ENCODE peak calls at places on chromosomes 1 and 21, in nine cellular contexts. E is right atrium auricular region, L is astrocyte of the spinal cord, K is bronchial epithelial cell, P is fibroblast of lung, H is ovary, W is AG04449, O is pancreas, U is mucosa of descending colon. Y is an unnamed sample.

GRCh38 chr1:6037338-6037762 is 8.3 kb upstream of the KCNAB2 start:
- DNase-seq in E (no peak), L (peak), K (no peak), P (no peak), H (no peak), W (peak), O (no peak), U (no peak), Y (peak)

GRCh38 chr1:193794239-193794638 is 607.8 kb upstream of the B3GALT2 start:
- DNase-seq in E (no peak), L (peak), K (no peak), P (peak), H (no peak), W (no peak), O (no peak), U (no peak), Y (no peak)

GRCh38 chr21:27519357-27519756 is 552.5 kb upstream of the ADAMTS5 start:
- DNase-seq in E (no peak), L (peak), K (peak), P (peak), H (no peak), W (peak), O (no peak), U (no peak), Y (peak)

GRCh38 chr1:169762699-169763098 is 28.8 kb upstream of the SELE start:
- DNase-seq in E (no peak), L (no peak), K (no peak), P (no peak), H (no peak), W (no peak), O (no peak), U (no peak), Y (no peak)

GRCh38 chr1:168693197-168693871 is 35.7 kb downstream of the DPT start:
- DNase-seq in E (no peak), L (no peak), K (no peak), P (no peak), H (no peak), W (no peak), O (no peak), U (no peak), Y (no peak)

GRCh38 chr1:159964144-159964543 is 10.1 kb upstream of the SLAMF9 start:
- DNase-seq in E (no peak), L (no peak), K (no peak), P (no peak), H (no peak), W (no peak), O (no peak), U (no peak), Y (no peak)

GRCh38 chr1:4935807-4936206 is 281.4 kb downstream of the AJAP1 start:
- DNase-seq in E (no peak), L (no peak), K (no peak), P (no peak), H (no peak), W (no peak), O (no peak), U (no peak), Y (no peak)

GRCh38 chr1:173175514-173176146 is 31.5 kb downstream of the TNFSF4 start:
- DNase-seq in E (no peak), L (peak), K (peak), P (peak), H (no peak), W (no peak), O (no peak), U (no peak), Y (no peak)

GRCh38 chr1:224435318-224435763 is 744 bp upstream of the WDR26 start:
- DNase-seq in E (no peak), L (peak), K (peak), P (peak), H (no peak), W (peak), O (no peak), U (no peak), Y (peak)

GRCh38 chr1:39322431-39322830 is 117.9 kb downstream of the MACF1 start:
- DNase-seq in E (no peak), L (no peak), K (no peak), P (no peak), H (no peak), W (no peak), O (no peak), U (no peak), Y (no peak)

GRCh38 chr1:157161901-157162300 is 23.7 kb upstream of the ETV3 start:
- DNase-seq in E (no peak), L (no peak), K (no peak), P (no peak), H (no peak), W (no peak), O (no peak), U (no peak), Y (no peak)

GRCh38 chr1:47787560-47787959 is 209.6 kb downstream of the TRABD2B start:
- DNase-seq in E (no peak), L (no peak), K (no peak), P (no peak), H (no peak), W (no peak), O (no peak), U (no peak), Y (no peak)

GRCh38 chr1:175673236-175674150 is 69.9 kb downstream of the TNR start:
- DNase-seq in E (no peak), L (no peak), K (peak), P (no peak), H (no peak), W (no peak), O (no peak), U (no peak), Y (no peak)

GRCh38 chr1:168121314-168122029 is 15.3 kb downstream of the GPR161 start:
- DNase-seq in E (peak), L (peak), K (peak), P (peak), H (peak), W (peak), O (peak), U (peak), Y (peak)

GRCh38 chr21:44391345-44392091 is 38.1 kb downstream of the TRPM2 start:
- DNase-seq in E (peak), L (no peak), K (no peak), P (no peak), H (no peak), W (no peak), O (no peak), U (no peak), Y (no peak)

GRCh38 chr1:2428490-2428889 is 16.1 kb upstream of the PEX10 start:
- DNase-seq in E (no peak), L (no peak), K (peak), P (no peak), H (no peak), W (no peak), O (no peak), U (no peak), Y (no peak)

GRCh38 chr1:89547563-89548485 is 23.2 kb downstream of the LRRC8B start:
- DNase-seq in E (no peak), L (peak), K (peak), P (peak), H (no peak), W (peak), O (no peak), U (no peak), Y (peak)

DNA sequence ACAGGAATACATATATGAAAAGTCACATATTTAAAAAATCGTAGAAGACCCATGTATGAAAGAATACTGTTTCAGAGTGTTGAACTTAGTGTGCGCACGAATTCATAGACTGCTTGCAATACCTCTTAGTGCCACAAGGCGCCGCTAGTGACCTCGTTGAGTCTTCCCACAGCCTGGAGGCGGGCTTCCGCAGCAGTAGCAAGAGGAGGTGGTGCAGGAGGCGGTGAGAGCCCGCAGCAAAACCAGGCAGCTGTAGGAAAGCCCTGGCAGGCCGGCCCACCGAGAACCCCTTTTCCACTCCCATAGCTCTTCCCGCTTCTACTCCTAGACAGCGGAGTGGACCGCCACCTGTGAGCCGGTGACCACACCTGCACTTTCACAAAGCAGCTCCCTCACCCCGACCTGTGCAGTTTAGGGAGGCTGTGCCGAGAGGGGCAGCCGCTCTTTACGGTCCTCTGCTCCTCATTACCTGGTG is 23.5 kb downstream of the MTARC1 start:
- DNase-seq in E (peak), L (peak), K (peak), P (peak), H (peak), W (no peak), O (peak), U (peak), Y (peak)
- H3K4me3 ChIP-seq in E (no peak), L (no peak), K (no peak), P (no peak), H (no peak), W (peak), O (no peak), U (no peak), Y (no peak)

DNA sequence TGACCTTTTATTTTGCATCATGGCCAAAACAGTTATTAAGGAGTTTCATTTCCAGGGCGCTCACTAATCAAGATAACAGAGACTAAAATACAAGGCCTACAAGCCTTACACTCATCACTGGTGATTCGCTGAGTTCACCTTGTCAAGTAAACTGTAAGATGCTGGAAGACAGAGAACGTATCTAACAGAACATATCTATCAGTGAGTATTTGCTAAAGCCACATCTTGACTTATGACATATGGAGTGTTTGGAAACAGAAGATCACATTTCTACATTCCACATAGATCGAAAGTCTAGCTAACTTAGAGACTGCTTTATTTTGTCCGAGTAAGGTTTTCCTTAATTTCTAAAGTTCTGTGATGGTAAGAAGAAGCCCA is 506.5 kb downstream of the SMYD3 start:
- DNase-seq in E (no peak), L (peak), K (no peak), P (no peak), H (no peak), W (no peak), O (no peak), U (no peak), Y (no peak)
- TF ChIP-seq CTCF in E (no peak), L (no peak), K (no peak), P (no peak), H (no peak), W (no peak), O (no peak), U (no peak), Y (no peak)

GRCh38 chr1:183807549-183808168 is 2.7 kb downstream of the RGL1 start:
- DNase-seq in E (peak), L (peak), K (peak), P (peak), H (peak), W (no peak), O (no peak), U (peak), Y (no peak)
- H3K4me3 ChIP-seq in E (peak), L (no peak), K (no peak), P (no peak), H (peak), W (no peak), O (no peak), U (no peak), Y (no peak)

GRCh38 chr21:23021481-23021880 is 2023.3 kb downstream of the NCAM2 start:
- DNase-seq in E (no peak), L (no peak), K (no peak), P (no peak), H (no peak), W (no peak), O (no peak), U (peak), Y (no peak)

GRCh38 chr21:23017989-23018388 is 2019.8 kb downstream of the NCAM2 start:
- DNase-seq in E (no peak), L (no peak), K (peak), P (no peak), H (no peak), W (no peak), O (no peak), U (no peak), Y (no peak)

GRCh38 chr21:23026878-23027277 is 2028.7 kb downstream of the NCAM2 start:
- DNase-seq in E (no peak), L (no peak), K (no peak), P (no peak), H (no peak), W (no peak), O (no peak), U (no peak), Y (no peak)

GRCh38 chr21:23016617-23017016 is 2018.4 kb downstream of the NCAM2 start:
- DNase-seq in E (no peak), L (no peak), K (no peak), P (no peak), H (no peak), W (no peak), O (no peak), U (no peak), Y (no peak)

DNA sequence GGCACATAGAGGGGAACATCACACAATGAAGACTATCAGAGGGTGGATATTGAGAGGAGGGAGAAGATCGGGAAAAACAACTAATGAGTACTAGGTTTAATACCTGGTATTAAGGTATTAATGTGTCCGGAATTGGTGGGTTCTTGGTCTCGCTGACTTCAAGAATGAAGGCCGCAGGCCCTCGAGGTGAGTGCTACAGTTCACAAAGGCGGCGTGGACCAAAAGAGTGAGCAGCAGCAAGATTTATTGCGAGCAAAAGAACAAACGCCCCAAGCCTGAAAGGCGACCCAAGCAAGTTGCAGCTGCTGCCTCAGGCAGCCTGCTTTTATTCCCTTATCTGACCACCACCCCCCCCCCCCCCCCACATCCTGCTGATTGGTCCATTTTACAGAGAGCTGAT is 2022.8 kb downstream of the NCAM2 start:
- DNase-seq in E (no peak), L (no peak), K (no peak), P (no peak), H (no peak), W (no peak), O (no peak), U (no peak), Y (no peak)
- TF ChIP-seq CTCF in E (no peak), L (no peak), K (no peak), P (no peak), H (no peak), W (no peak), O (no peak), U (no peak), Y (no peak)

GRCh38 chr1:27598288-27598687 is 5.7 kb downstream of the AHDC1 start:
- DNase-seq in E (no peak), L (no peak), K (no peak), P (no peak), H (peak), W (no peak), O (no peak), U (no peak), Y (no peak)

GRCh38 chr1:27600500-27601175 is 3.3 kb downstream of the AHDC1 start:
- DNase-seq in E (no peak), L (no peak), K (peak), P (no peak), H (peak), W (no peak), O (no peak), U (no peak), Y (no peak)

GRCh38 chr1:27601321-27601770 is 2.6 kb downstream of the AHDC1 start:
- DNase-seq in E (no peak), L (no peak), K (no peak), P (no peak), H (no peak), W (no peak), O (no peak), U (no peak), Y (no peak)

GRCh38 chr1:27598902-27599528 is 4.9 kb downstream of the AHDC1 start:
- DNase-seq in E (peak), L (peak), K (no peak), P (peak), H (peak), W (no peak), O (no peak), U (no peak), Y (no peak)

DNA sequence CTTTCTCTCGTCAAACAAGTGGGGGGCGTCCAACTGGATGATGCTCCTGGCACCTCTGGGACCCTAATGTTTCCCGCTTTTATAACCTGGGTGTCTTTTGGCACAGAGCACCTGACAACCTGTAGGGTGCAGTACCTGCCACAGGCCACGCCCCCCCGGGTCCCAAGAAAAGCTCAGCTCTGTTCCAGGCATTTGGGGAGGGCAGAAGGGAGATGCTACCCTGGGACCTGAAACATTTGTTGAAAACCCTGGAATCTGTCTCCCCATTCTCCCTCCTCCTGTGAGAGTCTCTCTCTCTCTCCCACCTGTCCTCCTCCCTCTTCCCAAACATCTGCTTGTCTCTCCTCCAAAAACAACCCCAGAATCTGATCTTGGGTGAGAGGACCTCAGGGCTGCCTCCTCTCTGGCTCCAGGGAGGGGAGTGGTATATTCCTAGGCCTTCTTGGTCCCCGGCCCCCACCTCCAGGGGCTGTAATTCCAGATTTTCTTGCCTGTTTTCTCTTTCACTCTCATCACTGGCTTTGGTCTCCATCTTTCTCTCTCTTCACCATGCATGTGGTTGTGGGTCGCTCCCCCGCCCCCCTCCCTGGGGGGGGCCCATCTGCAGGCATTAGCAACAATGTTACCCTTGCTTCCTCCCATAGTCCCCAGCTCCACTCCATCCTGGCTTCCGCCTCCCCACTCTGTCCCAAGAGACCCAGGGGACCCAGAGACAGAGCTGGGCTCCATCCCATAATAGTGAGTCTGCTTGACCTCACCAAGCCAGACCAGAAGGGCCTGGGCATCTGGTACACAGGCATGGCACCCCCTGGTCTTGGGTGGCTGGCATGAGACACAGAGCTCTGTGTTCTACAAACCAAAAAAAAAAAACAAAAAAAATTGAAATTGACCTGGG is 4.1 kb downstream of the AHDC1 start:
- DNase-seq in E (no peak), L (no peak), K (no peak), P (no peak), H (peak), W (no peak), O (no peak), U (no peak), Y (no peak)
- H3K4me3 ChIP-seq in E (peak), L (no peak), K (no peak), P (no peak), H (peak), W (peak), O (no peak), U (no peak), Y (no peak)

Y was measured in AG09309.